ENCODE peak calls at places on chromosomes 6 and 20, in five cellular contexts. V is WERI-Rb-1, B is WTC11, U is DMS53, P is K562. T is an unnamed sample.

GRCh38 chr6:168133707-168134398 is 54.8 kb upstream of the FRMD1 start:
- DNase-seq in U (no peak), V (no peak), B (no peak), P (no peak), T (no peak)

GRCh38 chr6:125197795-125198269 is 44.3 kb downstream of the TPD52L1 start:
- DNase-seq in P (no peak), B (no peak), U (peak; percentile 30), V (no peak), T (no peak)

GRCh38 chr6:125533710-125534397 is 215.6 kb upstream of the HEY2 start:
- DNase-seq in P (no peak), V (no peak), B (peak; percentile 52), U (peak; percentile 34), T (no peak)

GRCh38 chr6:125325586-125325985 is 23.8 kb upstream of the HDDC2 start:
- DNase-seq in P (no peak), U (no peak), V (no peak), B (no peak), T (no peak)

GRCh38 chr20:52923123-52923543 is 49.0 kb upstream of the TSHZ2 start:
- DNase-seq in P (no peak), B (no peak), U (no peak), V (no peak), T (no peak)

GRCh38 chr6:10595731-10596664 is 74.8 kb downstream of the GCNT2 start:
- DNase-seq in P (no peak), V (no peak), U (peak; percentile 13), B (no peak), T (no peak)

GRCh38 chr6:15036690-15037245 is 209.1 kb upstream of the JARID2 start:
- DNase-seq in V (peak; percentile 94), U (peak; percentile 91), B (peak; percentile 20), P (peak; percentile 80), T (no peak)

GRCh38 chr6:100078509-100078908 is 84.5 kb upstream of the MCHR2 start:
- DNase-seq in U (peak; percentile 35), V (no peak), P (no peak), B (peak; percentile 46), T (no peak)

GRCh38 chr6:169164451-169164850 is 89.2 kb downstream of the THBS2 start:
- DNase-seq in B (no peak), V (no peak), U (no peak), P (no peak), T (no peak)

GRCh38 chr6:131199568-131200272 is 64.5 kb downstream of the AKAP7 start:
- DNase-seq in P (no peak), V (peak; percentile 46), U (peak; percentile 77), B (peak; percentile 61), T (no peak)

GRCh38 chr6:78995946-78996345 is 82.1 kb downstream of the PHIP start:
- DNase-seq in P (no peak), B (no peak), V (no peak), U (no peak), T (no peak)

GRCh38 chr20:49286689-49287551 is 9.1 kb upstream of the ZNFX1 start:
- DNase-seq in B (no peak), V (no peak), P (no peak), U (peak; percentile 83), T (no peak)

GRCh38 chr6:133247581-133247980 is 6.4 kb downstream of the EYA4 start:
- DNase-seq in P (no peak), U (peak; percentile 29), B (no peak), V (no peak), T (no peak)

GRCh38 chr20:54134445-54135220 is 39.2 kb downstream of the CYP24A1 start:
- DNase-seq in P (no peak), B (no peak), V (no peak), U (peak; percentile 34), T (no peak)

T was measured in omental fat pad.